ENCODE peak calls at places on chromosome 1, in four cellular contexts. A is ovary; K is transverse colon; R is CD8-positive, alpha-beta T cell. Q is an unnamed sample. For H3K4me1, the result is how much of the 10 kb centered on the place peaks cover.

GRCh38 chr1:46528297-46528955 is 23.0 kb downstream of the KNCN start:
- DNase-seq in R (no peak), K (no peak), A (no peak), Q (no peak)

GRCh38 chr1:13863701-13864100 is 163.7 kb downstream of the PRDM2 start:
- DNase-seq in K (no peak), A (no peak), R (no peak), Q (no peak)

GRCh38 chr1:62131093-62131725 is 63.4 kb upstream of the L1TD1 start:
- DNase-seq in K (peak), R (no peak), A (no peak), Q (no peak)

GRCh38 chr1:67138813-67139539 is 4.2 kb upstream of the C1orf141 start:
- DNase-seq in K (peak), A (no peak), R (no peak), Q (no peak)

GRCh38 chr1:103788377-103788776 is 38.7 kb downstream of the AMY1C start:
- DNase-seq in A (no peak), R (no peak), K (no peak), Q (no peak)

GRCh38 chr1:169584483-169585144 is 1.7 kb downstream of the F5 start:
- DNase-seq in R (no peak), A (no peak), K (no peak), Q (peak)

GRCh38 chr1:204623894-204624361 is 61.6 kb downstream of the LRRN2 start:
- DNase-seq in R (no peak), K (no peak), A (no peak), Q (no peak)

GRCh38 chr1:156524481-156524869 is 23.9 kb upstream of the MEF2D start:
- DNase-seq in R (no peak), A (no peak), K (no peak), Q (no peak)

GRCh38 chr1:179153217-179153616 is 71.3 kb downstream of the TOR3A start:
- DNase-seq in A (no peak), K (no peak), R (no peak), Q (no peak)

GRCh38 chr1:39159224-39160036 is 45.1 kb upstream of the MACF1 start:
- DNase-seq in R (no peak), K (peak), A (no peak), Q (peak)

GRCh38 chr1:39160703-39161102 is 43.8 kb upstream of the MACF1 start:
- DNase-seq in R (no peak), K (no peak), A (no peak), Q (no peak)

GRCh38 chr1:39158330-39159086 is 46.0 kb upstream of the MACF1 start:
- DNase-seq in K (peak), R (no peak), A (no peak), Q (no peak)

GRCh38 chr1:39154553-39155361 is 49.7 kb upstream of the MACF1 start:
- DNase-seq in K (peak), R (no peak), A (no peak), Q (peak)

DNA sequence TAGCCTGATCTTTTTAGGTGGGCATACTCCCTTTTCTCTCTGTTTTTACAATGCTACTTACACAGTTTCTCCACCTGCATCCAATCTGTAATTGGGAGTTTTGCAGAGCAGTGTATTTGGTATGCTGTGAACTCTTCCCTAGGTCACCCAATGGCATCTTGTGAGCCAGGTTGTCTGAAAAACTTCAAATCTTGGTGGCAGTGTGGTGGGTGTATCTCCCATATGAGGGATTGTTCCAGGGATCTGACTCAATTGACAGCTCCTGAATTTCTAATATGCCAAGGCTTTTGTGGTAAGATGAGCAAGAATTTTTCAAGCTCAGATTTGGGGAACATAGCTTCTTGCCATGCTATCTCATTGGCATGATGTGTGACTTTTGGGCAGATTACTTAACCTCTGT is 47.2 kb upstream of the MACF1 start:
- DNase-seq in R (no peak), A (no peak), K (no peak), Q (no peak)
- H3K4me1 ChIP-seq in R (under half), A (under half), K (half or more), Q (under half)

GRCh38 chr1:93344484-93344883 is 1.2 kb upstream of the DR1 start:
- DNase-seq in R (no peak), K (no peak), A (no peak), Q (no peak)
- H3K4me1 ChIP-seq in R (under half), K (under half), A (under half), Q (under half)

DNA sequence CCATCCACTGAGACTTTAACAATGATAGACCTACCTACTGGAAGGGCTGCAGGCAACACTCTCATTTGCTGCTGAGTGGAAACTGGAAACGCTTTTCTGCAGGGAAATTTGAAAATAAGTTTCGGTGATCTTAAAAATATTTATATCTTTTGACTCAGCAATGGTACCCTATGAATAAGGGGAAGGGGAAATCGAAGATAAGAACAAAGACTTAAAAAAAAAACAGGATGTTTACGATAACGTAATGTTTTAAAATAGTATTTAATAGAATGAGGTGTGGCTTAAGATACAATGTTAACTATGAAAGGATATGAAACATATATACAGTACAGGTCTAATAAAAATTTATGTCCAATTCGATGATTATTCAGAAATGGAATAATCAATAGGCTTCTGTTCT is 34.8 kb upstream of the CSF1 start:
- DNase-seq in A (no peak), R (no peak), K (no peak), Q (no peak)
- H3K4me1 ChIP-seq in A (under half), R (under half), K (under half), Q (under half)

DNA sequence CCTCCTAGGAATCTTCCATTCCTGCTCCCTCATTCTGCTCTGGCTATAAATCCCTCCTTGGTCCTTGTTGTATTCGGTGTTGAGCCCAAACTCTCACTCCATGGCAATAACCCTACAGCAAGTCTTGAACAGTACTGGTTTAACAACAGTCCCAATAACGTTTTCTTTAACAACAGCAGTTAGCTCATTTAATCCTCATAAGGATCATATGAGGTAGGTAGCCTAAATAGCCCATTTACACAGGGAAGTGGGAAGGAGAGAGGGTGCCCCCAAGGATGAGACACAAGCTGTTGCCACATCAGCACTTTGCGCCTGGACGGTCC is 444 bp upstream of the AGTRAP start:
- DNase-seq in K (no peak), A (no peak), R (no peak), Q (no peak)
- H3K4me1 ChIP-seq in K (under half), A (under half), R (under half), Q (under half)

GRCh38 chr1:226642421-226642820 is 93.9 kb downstream of the STUM start:
- DNase-seq in A (no peak), R (no peak), K (no peak), Q (no peak)
- H3K4me1 ChIP-seq in A (under half), R (half or more), K (under half), Q (under half)

DNA sequence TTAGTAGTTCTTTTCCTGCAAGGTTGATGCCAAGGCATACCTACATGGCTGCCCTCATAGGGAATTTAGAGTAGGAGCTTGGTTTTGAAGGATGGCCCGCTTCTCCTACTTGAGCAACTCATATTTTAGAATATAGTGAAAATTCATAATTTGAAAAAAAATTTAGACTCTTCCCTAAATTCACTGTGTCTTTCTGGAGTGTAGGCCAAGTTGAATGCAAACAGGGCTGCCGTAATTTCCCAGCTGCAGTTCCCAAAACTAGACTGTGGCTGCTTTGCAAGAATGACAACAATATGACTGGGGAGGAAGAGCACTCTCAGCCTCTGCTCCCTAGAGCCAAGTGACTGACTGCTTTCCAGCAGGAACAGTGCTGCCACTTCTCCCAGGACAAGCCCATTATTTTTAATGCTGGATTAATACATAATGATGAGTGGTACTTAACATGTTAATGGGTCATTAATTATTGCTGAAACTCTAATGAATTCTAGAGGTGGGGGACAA is 209.0 kb downstream of the RHOU start:
- DNase-seq in K (no peak), A (no peak), R (no peak), Q (no peak)
- H3K4me1 ChIP-seq in K (under half), A (under half), R (under half), Q (under half)

GRCh38 chr1:8024329-8024728 is 1.8 kb downstream of the ERRFI1 start:
- DNase-seq in A (no peak), K (no peak), R (no peak), Q (no peak)
- H3K4me1 ChIP-seq in A (under half), K (half or more), R (under half), Q (under half)

DNA sequence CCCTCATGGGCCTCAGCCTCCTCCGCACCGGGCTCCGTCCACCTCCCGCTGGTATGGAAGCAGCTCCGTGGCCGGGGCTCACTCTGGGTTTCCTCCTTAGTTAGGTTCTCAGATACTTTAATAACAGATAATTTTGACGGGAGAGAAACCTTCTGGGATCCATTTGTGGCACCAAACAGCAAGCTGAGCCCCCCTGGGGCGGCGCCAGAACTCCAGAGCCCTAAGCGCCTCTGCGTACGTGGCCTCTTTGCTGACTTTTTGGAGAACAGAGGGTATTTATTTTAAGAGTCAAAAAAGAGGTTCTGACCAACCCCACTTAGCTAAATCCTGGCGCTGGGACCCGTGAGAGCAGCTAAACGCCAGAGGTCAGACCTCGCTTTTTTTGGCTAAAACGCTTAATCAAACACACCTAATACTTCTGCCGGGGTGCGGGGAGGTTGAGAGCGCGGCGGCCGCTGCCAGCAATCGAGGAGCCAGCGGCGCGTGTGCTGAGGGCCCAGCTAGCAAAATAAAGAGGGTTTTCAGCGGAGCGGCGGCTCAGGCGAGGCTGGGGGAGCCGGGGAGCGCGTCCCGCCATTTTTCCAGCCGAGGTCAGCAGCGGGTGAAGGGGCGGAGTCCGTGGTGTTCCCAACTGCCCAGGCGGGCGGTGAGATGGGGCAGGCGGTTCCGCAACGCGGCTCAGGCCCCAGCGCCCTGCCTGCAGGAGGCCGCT is 171.7 kb downstream of the PRDM16 start:
- DNase-seq in K (no peak), R (no peak), A (peak), Q (no peak)
- H3K4me1 ChIP-seq in K (under half), R (under half), A (under half), Q (under half)

Q was measured in foreskin keratinocyte.